ENCODE peak calls at places on chromosomes 12 and 14, in five cellular contexts. One of them, this sample, is unnamed.
A peak's percentile ranks its signal among the peaks of the same experiment; 100 is the strongest.

GRCh38 chr14:80017796-80018195 is 193.5 kb downstream of the DIO2 start:
- DNase-seq in AG10803: no peak
- DNase-seq in kidney: no peak
- DNase-seq in CD4-positive, alpha-beta memory T cell: no peak
- DNase-seq in Karpas-422: no peak
- DNase-seq in this sample: no peak

GRCh38 chr12:74043343-74043742 is 494.3 kb upstream of the ATXN7L3B start:
- DNase-seq in AG10803: no peak
- DNase-seq in kidney: no peak
- DNase-seq in CD4-positive, alpha-beta memory T cell: no peak
- DNase-seq in Karpas-422: no peak
- DNase-seq in this sample: peak; percentile 86

GRCh38 chr12:53098354-53098981 is 1.0 kb downstream of the IGFBP6 start:
- DNase-seq in AG10803: peak; percentile 72
- DNase-seq in kidney: peak; percentile 82
- DNase-seq in CD4-positive, alpha-beta memory T cell: no peak
- DNase-seq in Karpas-422: no peak
- DNase-seq in this sample: peak; percentile 41

GRCh38 chr12:1691123-1692007 is 495 bp downstream of the ADIPOR2 start:
- DNase-seq in AG10803: peak; percentile 23
- DNase-seq in kidney: peak; percentile 84
- DNase-seq in CD4-positive, alpha-beta memory T cell: no peak
- DNase-seq in Karpas-422: peak; percentile 71
- DNase-seq in this sample: no peak

GRCh38 chr12:97639702-97640101 is 177.1 kb downstream of the RMST start:
- DNase-seq in AG10803: no peak
- DNase-seq in kidney: no peak
- DNase-seq in CD4-positive, alpha-beta memory T cell: no peak
- DNase-seq in Karpas-422: no peak
- DNase-seq in this sample: no peak

GRCh38 chr14:37610945-37611523 is 15.6 kb downstream of the TTC6 start:
- DNase-seq in AG10803: no peak
- DNase-seq in kidney: no peak
- DNase-seq in CD4-positive, alpha-beta memory T cell: no peak
- DNase-seq in Karpas-422: no peak
- DNase-seq in this sample: no peak

GRCh38 chr12:118060301-118061010 is 523 bp downstream of the WSB2 start:
- DNase-seq in AG10803: peak; percentile 23
- DNase-seq in kidney: peak; percentile 89
- DNase-seq in CD4-positive, alpha-beta memory T cell: peak; percentile 35
- DNase-seq in Karpas-422: no peak
- DNase-seq in this sample: no peak

GRCh38 chr14:106631886-106632285 is 1105.5 kb downstream of the TMEM121 start:
- DNase-seq in AG10803: no peak
- DNase-seq in kidney: no peak
- DNase-seq in CD4-positive, alpha-beta memory T cell: no peak
- DNase-seq in Karpas-422: no peak
- DNase-seq in this sample: no peak

GRCh38 chr14:89025581-89026236 is 201.3 kb downstream of the TTC8 start:
- DNase-seq in AG10803: peak; percentile 97
- DNase-seq in kidney: no peak
- DNase-seq in CD4-positive, alpha-beta memory T cell: no peak
- DNase-seq in Karpas-422: no peak
- DNase-seq in this sample: peak; percentile 45

GRCh38 chr12:78864483-78865296 is at the start of gene SYT1:
- DNase-seq in AG10803: peak; percentile 47
- DNase-seq in kidney: peak; percentile 83
- DNase-seq in CD4-positive, alpha-beta memory T cell: no peak
- DNase-seq in Karpas-422: no peak
- DNase-seq in this sample: peak; percentile 51

GRCh38 chr12:56749853-56750252 is 2.3 kb downstream of the PRIM1 start:
- DNase-seq in AG10803: no peak
- DNase-seq in kidney: no peak
- DNase-seq in CD4-positive, alpha-beta memory T cell: no peak
- DNase-seq in Karpas-422: no peak
- DNase-seq in this sample: no peak
- H3K4me3 ChIP-seq in AG10803: no peak overlapping the region
- H3K4me3 ChIP-seq in kidney: no peak overlapping the region
- H3K4me3 ChIP-seq in CD4-positive, alpha-beta memory T cell: no peak overlapping the region
- H3K4me3 ChIP-seq in Karpas-422: peak overlapping the region; percentile 3
- H3K4me3 ChIP-seq in this sample: no peak overlapping the region

GRCh38 chr14:49892301-49892635 is 614 bp upstream of the ARF6 start:
- DNase-seq in AG10803: peak; percentile 84
- DNase-seq in kidney: no peak
- DNase-seq in CD4-positive, alpha-beta memory T cell: peak; percentile 68
- DNase-seq in Karpas-422: peak; percentile 95
- DNase-seq in this sample: peak; percentile 57
- H3K4me3 ChIP-seq in AG10803: peak overlapping the region; percentile 74
- H3K4me3 ChIP-seq in kidney: peak overlapping the region; percentile 73
- H3K4me3 ChIP-seq in CD4-positive, alpha-beta memory T cell: peak overlapping the region; percentile 100
- H3K4me3 ChIP-seq in Karpas-422: peak overlapping the region; percentile 98
- H3K4me3 ChIP-seq in this sample: peak overlapping the region; percentile 92

GRCh38 chr14:95620659-95621059 is 65.6 kb upstream of the TCL1B start:
- DNase-seq in AG10803: no peak
- DNase-seq in kidney: no peak
- DNase-seq in CD4-positive, alpha-beta memory T cell: peak; percentile 25
- DNase-seq in Karpas-422: peak; percentile 84
- DNase-seq in this sample: no peak
- H3K4me3 ChIP-seq in AG10803: no peak overlapping the region
- H3K4me3 ChIP-seq in kidney: no peak overlapping the region
- H3K4me3 ChIP-seq in CD4-positive, alpha-beta memory T cell: no peak overlapping the region
- H3K4me3 ChIP-seq in Karpas-422: peak overlapping the region; percentile 67
- H3K4me3 ChIP-seq in this sample: no peak overlapping the region

DNA sequence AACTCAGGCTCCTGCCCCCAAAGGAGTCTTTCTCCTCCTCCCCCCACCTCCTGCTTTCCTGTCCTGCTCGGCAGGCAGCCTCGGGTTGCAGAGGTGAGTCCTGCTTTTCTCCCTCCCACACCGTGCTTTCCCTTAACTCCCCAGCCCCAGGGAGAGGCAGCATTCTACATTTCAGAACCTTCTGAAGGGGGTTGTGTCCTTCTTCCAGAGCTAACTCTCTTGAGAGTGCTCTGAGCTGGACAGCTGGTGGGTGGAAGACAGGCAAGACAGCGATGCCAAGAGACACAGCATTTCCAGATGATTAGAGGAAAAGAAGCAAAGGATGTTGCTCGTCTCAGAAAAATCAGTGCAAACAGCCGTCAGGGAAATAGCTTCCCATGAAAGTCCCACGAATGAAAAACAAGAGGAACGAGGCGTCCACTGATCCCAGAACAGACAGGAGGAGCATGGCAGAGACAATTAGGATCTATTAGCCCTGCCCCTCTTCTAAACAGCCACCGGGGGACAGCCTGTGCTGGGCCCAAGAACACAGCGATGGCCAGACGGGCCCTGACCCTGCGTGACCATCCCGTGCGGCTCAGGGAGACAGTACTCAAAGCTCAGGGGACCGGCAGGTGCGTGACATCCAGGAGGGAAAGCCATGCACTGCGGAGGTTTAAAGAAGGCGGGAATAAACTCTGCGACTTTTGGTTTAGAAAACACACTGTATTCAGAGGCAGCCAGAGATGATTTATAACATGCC is 216.5 kb upstream of the RTL1 start:
- DNase-seq in AG10803: no peak
- DNase-seq in kidney: peak; percentile 61
- DNase-seq in CD4-positive, alpha-beta memory T cell: no peak
- DNase-seq in Karpas-422: no peak
- DNase-seq in this sample: no peak
- H3K4me3 ChIP-seq in AG10803: no peak overlapping the region
- H3K4me3 ChIP-seq in kidney: no peak overlapping the region
- H3K4me3 ChIP-seq in CD4-positive, alpha-beta memory T cell: no peak overlapping the region
- H3K4me3 ChIP-seq in Karpas-422: peak overlapping the region; percentile 67
- H3K4me3 ChIP-seq in this sample: no peak overlapping the region

GRCh38 chr14:99247772-99248171 is 24.2 kb downstream of the BCL11B start:
- DNase-seq in AG10803: no peak
- DNase-seq in kidney: no peak
- DNase-seq in CD4-positive, alpha-beta memory T cell: no peak
- DNase-seq in Karpas-422: no peak
- DNase-seq in this sample: no peak
- H3K4me3 ChIP-seq in AG10803: no peak overlapping the region
- H3K4me3 ChIP-seq in kidney: no peak overlapping the region
- H3K4me3 ChIP-seq in CD4-positive, alpha-beta memory T cell: peak overlapping the region; percentile 60
- H3K4me3 ChIP-seq in Karpas-422: no peak overlapping the region
- H3K4me3 ChIP-seq in this sample: no peak overlapping the region

GRCh38 chr12:111171334-111171733 is 197.6 kb downstream of the PHETA1 start:
- DNase-seq in AG10803: no peak
- DNase-seq in kidney: no peak
- DNase-seq in CD4-positive, alpha-beta memory T cell: no peak
- DNase-seq in Karpas-422: no peak
- DNase-seq in this sample: no peak

GRCh38 chr12:111168009-111168786 is 200.7 kb downstream of the PHETA1 start:
- DNase-seq in AG10803: no peak
- DNase-seq in kidney: no peak
- DNase-seq in CD4-positive, alpha-beta memory T cell: no peak
- DNase-seq in Karpas-422: no peak
- DNase-seq in this sample: no peak

GRCh38 chr12:111166779-111167540 is 201.9 kb downstream of the PHETA1 start:
- DNase-seq in AG10803: no peak
- DNase-seq in kidney: peak; percentile 79
- DNase-seq in CD4-positive, alpha-beta memory T cell: no peak
- DNase-seq in Karpas-422: no peak
- DNase-seq in this sample: no peak

GRCh38 chr12:111170559-111170958 is 198.3 kb downstream of the PHETA1 start:
- DNase-seq in AG10803: no peak
- DNase-seq in kidney: no peak
- DNase-seq in CD4-positive, alpha-beta memory T cell: no peak
- DNase-seq in Karpas-422: peak; percentile 51
- DNase-seq in this sample: no peak

DNA sequence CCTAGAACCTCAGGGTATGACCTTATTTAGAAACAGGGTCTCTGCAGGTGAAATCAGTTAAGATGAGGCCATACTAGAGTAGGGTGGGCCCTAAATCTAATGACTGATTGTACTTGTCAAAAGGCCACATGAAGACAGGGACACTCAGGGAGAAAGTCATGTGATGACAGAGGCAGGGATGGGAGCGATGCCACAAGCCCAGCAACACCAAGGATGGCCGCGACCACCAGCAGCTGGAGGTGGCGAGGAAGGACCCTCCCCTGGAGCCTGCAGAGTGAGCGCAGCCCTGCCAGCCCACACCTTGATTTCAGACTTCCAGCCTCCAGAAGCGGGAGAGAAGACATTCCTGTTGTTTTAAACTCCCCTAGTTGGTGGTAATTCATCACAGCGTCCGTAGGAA is 199.9 kb downstream of the PHETA1 start:
- DNase-seq in AG10803: no peak
- DNase-seq in kidney: no peak
- DNase-seq in CD4-positive, alpha-beta memory T cell: no peak
- DNase-seq in Karpas-422: no peak
- DNase-seq in this sample: no peak
- H3K4me3 ChIP-seq in AG10803: no peak overlapping the region
- H3K4me3 ChIP-seq in kidney: no peak overlapping the region
- H3K4me3 ChIP-seq in CD4-positive, alpha-beta memory T cell: no peak overlapping the region
- H3K4me3 ChIP-seq in Karpas-422: no peak overlapping the region
- H3K4me3 ChIP-seq in this sample: no peak overlapping the region

This sample was measured in skeletal muscle cell.